ENCODE peak calls at places on chromosomes 4 and X, in eight cellular contexts. Z, O, T, I, U, V, Y and J are unnamed samples.

GRCh38 chrX:48956728-48957414 is 536 bp downstream of the OTUD5 start:
- DNase-seq in Z (no peak), O (no peak), T (no peak), I (no peak), U (no peak), V (no peak), Y (no peak), J (no peak)

GRCh38 chr4:8897768-8898167 is 26.1 kb upstream of the HMX1 start:
- DNase-seq in Z (peak; percentile 11), O (no peak), T (no peak), I (no peak), U (no peak), V (no peak), Y (no peak), J (no peak)

GRCh38 chr4:78945638-78946179 is 6.5 kb upstream of the PAQR3 start:
- DNase-seq in Z (no peak), O (no peak), T (no peak), I (no peak), U (no peak), V (no peak), Y (no peak), J (no peak)

GRCh38 chr4:176298664-176299063 is 21.1 kb upstream of the SPCS3 start:
- DNase-seq in Z (no peak), O (no peak), T (no peak), I (no peak), U (no peak), V (no peak), Y (no peak), J (no peak)

GRCh38 chrX:110397353-110397752 is 38.7 kb downstream of the RTL9 start:
- DNase-seq in Z (no peak), O (no peak), T (no peak), I (no peak), U (no peak), V (no peak), Y (no peak), J (no peak)

GRCh38 chrX:113192418-113192817 is 351.8 kb upstream of the AMOT start:
- DNase-seq in Z (no peak), O (no peak), T (no peak), I (no peak), U (no peak), V (no peak), Y (no peak), J (no peak)

GRCh38 chr4:110287130-110287529 is 88.7 kb upstream of the ELOVL6 start:
- DNase-seq in Z (no peak), O (no peak), T (peak; percentile 56), I (no peak), U (no peak), V (no peak), Y (peak; percentile 83), J (no peak)

GRCh38 chr4:108900018-108900417 is 137.2 kb upstream of the ETNPPL start:
- DNase-seq in Z (no peak), O (no peak), T (no peak), I (no peak), U (no peak), V (peak; percentile 38), Y (no peak), J (no peak)

GRCh38 chr4:168432419-168433146 is 47.7 kb downstream of the DDX60L start:
- DNase-seq in Z (no peak), O (no peak), T (no peak), I (no peak), U (no peak), V (no peak), Y (no peak), J (no peak)

GRCh38 chr4:174055344-174055743 is 228.1 kb downstream of the FBXO8 start:
- DNase-seq in Z (no peak), O (no peak), T (no peak), I (no peak), U (no peak), V (no peak), Y (no peak), J (no peak)

GRCh38 chrX:44303119-44303518 is 40.4 kb downstream of the EFHC2 start:
- DNase-seq in Z (no peak), O (no peak), T (no peak), I (no peak), U (no peak), V (no peak), Y (no peak), J (no peak)

GRCh38 chr4:91298156-91298700 is 1005.5 kb upstream of the GRID2 start:
- DNase-seq in Z (no peak), O (no peak), T (no peak), I (no peak), U (no peak), V (no peak), Y (no peak), J (no peak)

GRCh38 chr4:4803904-4804296 is 55.6 kb upstream of the MSX1 start:
- DNase-seq in Z (no peak), O (no peak), T (no peak), I (no peak), U (no peak), V (no peak), Y (no peak), J (no peak)

GRCh38 chr4:179843370-179843769 is 2399.8 kb upstream of the TENM3 start:
- DNase-seq in Z (no peak), O (no peak), T (no peak), I (no peak), U (no peak), V (no peak), Y (peak; percentile 1), J (no peak)

GRCh38 chr4:72283357-72283756 is 251.6 kb downstream of the NPFFR2 start:
- DNase-seq in Z (no peak), O (no peak), T (no peak), I (no peak), U (no peak), V (no peak), Y (no peak), J (no peak)

GRCh38 chr4:168831919-168832745 is 177.9 kb downstream of the CBR4 start:
- DNase-seq in Z (no peak), O (no peak), T (no peak), I (peak; percentile 85), U (peak; percentile 87), V (peak; percentile 83), Y (peak; percentile 89), J (peak; percentile 82)

GRCh38 chr4:150593996-150594395 is 12.0 kb downstream of the MAB21L2 start:
- DNase-seq in Z (no peak), O (no peak), T (no peak), I (no peak), U (no peak), V (no peak), Y (no peak), J (no peak)

GRCh38 chr4:48112017-48112667 is 21.9 kb downstream of the TXK start:
- DNase-seq in Z (no peak), O (no peak), T (no peak), I (no peak), U (no peak), V (no peak), Y (peak; percentile 35), J (no peak)

GRCh38 chr4:112184438-112184837 is 39.2 kb downstream of the FAM241A start:
- DNase-seq in Z (no peak), O (no peak), T (no peak), I (no peak), U (no peak), V (no peak), Y (no peak), J (no peak)

GRCh38 chr4:112185334-112185733 is 40.1 kb downstream of the FAM241A start:
- DNase-seq in Z (no peak), O (no peak), T (no peak), I (no peak), U (no peak), V (no peak), Y (no peak), J (no peak)

GRCh38 chr4:112190684-112191083 is 40.9 kb upstream of the AP1AR start:
- DNase-seq in Z (no peak), O (no peak), T (no peak), I (no peak), U (no peak), V (no peak), Y (no peak), J (no peak)

GRCh38 chr4:112185740-112186670 is 40.8 kb downstream of the FAM241A start:
- DNase-seq in Z (no peak), O (no peak), T (no peak), I (no peak), U (no peak), V (no peak), Y (no peak), J (no peak)

GRCh38 chr4:112189754-112190153 is 41.8 kb upstream of the AP1AR start:
- DNase-seq in Z (no peak), O (no peak), T (no peak), I (no peak), U (no peak), V (no peak), Y (no peak), J (no peak)
- TF ChIP-seq CTCF in Z (peak; percentile 9), O (no peak), T (peak; percentile 21), I (peak; percentile 47), U (peak; percentile 30), V (peak; percentile 44), Y (peak; percentile 23), J (peak; percentile 15)

DNA sequence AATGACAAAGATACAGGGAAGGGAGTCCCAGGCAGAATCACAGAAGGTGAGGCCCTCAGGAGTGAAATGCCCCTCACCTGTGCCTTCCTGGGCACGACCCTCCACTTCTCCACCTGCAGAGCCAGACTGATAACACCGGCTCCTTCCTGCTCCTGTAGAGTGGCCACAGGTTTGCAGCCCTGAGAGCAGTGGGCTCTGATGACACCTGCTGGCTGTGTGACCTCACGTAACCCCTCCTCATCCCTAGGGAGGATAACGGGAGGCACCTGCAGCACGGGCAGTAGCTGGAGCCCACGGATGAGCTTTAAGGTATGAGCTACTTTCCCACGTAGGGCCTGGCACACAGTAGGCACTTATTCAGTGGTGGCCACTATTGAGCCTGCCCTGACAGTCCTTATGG is 25.5 kb upstream of the MAN2B2 start:
- DNase-seq in Z (no peak), O (no peak), T (no peak), I (no peak), U (no peak), V (peak; percentile 51), Y (no peak), J (no peak)
- TF ChIP-seq CTCF in Z (no peak), O (no peak), T (no peak), I (no peak), U (no peak), V (peak; percentile 33), Y (no peak), J (no peak)

GRCh38 chr4:12595489-12595888 is 888.7 kb downstream of the RAB28 start:
- DNase-seq in Z (no peak), O (no peak), T (no peak), I (no peak), U (no peak), V (no peak), Y (no peak), J (no peak)

GRCh38 chr4:12595986-12596385 is 888.2 kb downstream of the RAB28 start:
- DNase-seq in Z (no peak), O (no peak), T (no peak), I (no peak), U (no peak), V (no peak), Y (no peak), J (no peak)
- TF ChIP-seq CTCF in Z (no peak), O (no peak), T (no peak), I (no peak), U (no peak), V (peak; percentile 62), Y (no peak), J (peak; percentile 53)

GRCh38 chrX:54447461-54447860 is 7.3 kb downstream of the TSR2 start:
- DNase-seq in Z (no peak), O (no peak), T (no peak), I (no peak), U (no peak), V (peak; percentile 38), Y (no peak), J (no peak)

GRCh38 chrX:54449929-54450328 is 9.7 kb downstream of the TSR2 start:
- DNase-seq in Z (no peak), O (no peak), T (no peak), I (no peak), U (no peak), V (no peak), Y (no peak), J (no peak)

GRCh38 chrX:54452920-54453319 is 12.7 kb downstream of the TSR2 start:
- DNase-seq in Z (no peak), O (no peak), T (no peak), I (no peak), U (no peak), V (peak; percentile 65), Y (peak; percentile 2), J (no peak)
- TF ChIP-seq CTCF in Z (no peak), O (no peak), T (peak; percentile 29), I (no peak), U (no peak), V (peak; percentile 65), Y (peak; percentile 29), J (peak; percentile 66)